ENCODE peak calls at places on chromosomes 16 and 17, in five cellular contexts. One of them, this sample, is unnamed.

GRCh38 chr16:89001117-89002027 is 24.4 kb upstream of the CBFA2T3 start:
- DNase-seq in PC-9: no peak
- DNase-seq in gastrocnemius medialis: no peak
- DNase-seq in HL-60: no peak
- DNase-seq in GM12878: no peak
- DNase-seq in this sample: no peak

GRCh38 chr17:7634384-7634783 is 4.4 kb downstream of the SHBG start:
- DNase-seq in PC-9: no peak
- DNase-seq in gastrocnemius medialis: no peak
- DNase-seq in HL-60: no peak
- DNase-seq in GM12878: no peak
- DNase-seq in this sample: no peak

GRCh38 chr17:28576758-28577465 is at the start of gene ALDOC:
- DNase-seq in PC-9: peak
- DNase-seq in gastrocnemius medialis: peak
- DNase-seq in HL-60: peak
- DNase-seq in GM12878: peak
- DNase-seq in this sample: peak

GRCh38 chr16:79042886-79043285 is 557.7 kb downstream of the MAF start:
- DNase-seq in PC-9: no peak
- DNase-seq in gastrocnemius medialis: no peak
- DNase-seq in HL-60: no peak
- DNase-seq in GM12878: no peak
- DNase-seq in this sample: no peak

GRCh38 chr16:53781023-53781605 is 77.2 kb downstream of the FTO start:
- DNase-seq in PC-9: peak
- DNase-seq in gastrocnemius medialis: no peak
- DNase-seq in HL-60: no peak
- DNase-seq in GM12878: no peak
- DNase-seq in this sample: no peak

GRCh38 chr16:71474864-71475263 is 12.8 kb upstream of the ZNF23 start:
- DNase-seq in PC-9: peak
- DNase-seq in gastrocnemius medialis: no peak
- DNase-seq in HL-60: no peak
- DNase-seq in GM12878: no peak
- DNase-seq in this sample: no peak

GRCh38 chr17:81033535-81034167 is 1.3 kb upstream of the BAIAP2 start:
- DNase-seq in PC-9: no peak
- DNase-seq in gastrocnemius medialis: no peak
- DNase-seq in HL-60: peak
- DNase-seq in GM12878: no peak
- DNase-seq in this sample: no peak

GRCh38 chr17:1737531-1738291 is 5.0 kb upstream of the SERPINF2 start:
- DNase-seq in PC-9: no peak
- DNase-seq in gastrocnemius medialis: no peak
- DNase-seq in HL-60: no peak
- DNase-seq in GM12878: no peak
- DNase-seq in this sample: no peak

GRCh38 chr16:7431723-7432122 is 99.1 kb downstream of the RBFOX1 start:
- DNase-seq in PC-9: no peak
- DNase-seq in gastrocnemius medialis: no peak
- DNase-seq in HL-60: no peak
- DNase-seq in GM12878: no peak
- DNase-seq in this sample: no peak

GRCh38 chr17:39027037-39027436 is 59.8 kb upstream of the FBXO47 start:
- DNase-seq in PC-9: peak
- DNase-seq in gastrocnemius medialis: peak
- DNase-seq in HL-60: no peak
- DNase-seq in GM12878: no peak
- DNase-seq in this sample: peak

GRCh38 chr16:75266738-75267630 is 15.6 kb upstream of the BCAR1 start:
- DNase-seq in PC-9: no peak
- DNase-seq in gastrocnemius medialis: peak
- DNase-seq in HL-60: no peak
- DNase-seq in GM12878: no peak
- DNase-seq in this sample: no peak

GRCh38 chr16:79003026-79003617 is 597.4 kb downstream of the MAF start:
- DNase-seq in PC-9: no peak
- DNase-seq in gastrocnemius medialis: no peak
- DNase-seq in HL-60: no peak
- DNase-seq in GM12878: no peak
- DNase-seq in this sample: no peak

GRCh38 chr16:55499951-55500350 is 8.9 kb upstream of the LPCAT2 start:
- DNase-seq in PC-9: peak
- DNase-seq in gastrocnemius medialis: no peak
- DNase-seq in HL-60: peak
- DNase-seq in GM12878: no peak
- DNase-seq in this sample: no peak

GRCh38 chr17:57106107-57106835 is 21.2 kb downstream of the AKAP1 start:
- DNase-seq in PC-9: no peak
- DNase-seq in gastrocnemius medialis: peak
- DNase-seq in HL-60: no peak
- DNase-seq in GM12878: no peak
- DNase-seq in this sample: no peak

GRCh38 chr16:54934536-54935410 is 4.1 kb downstream of the IRX5 start:
- DNase-seq in PC-9: no peak
- DNase-seq in gastrocnemius medialis: no peak
- DNase-seq in HL-60: no peak
- DNase-seq in GM12878: no peak
- DNase-seq in this sample: no peak

GRCh38 chr17:72984145-72984924 is 108.2 kb downstream of the SLC39A11 start:
- DNase-seq in PC-9: peak
- DNase-seq in gastrocnemius medialis: no peak
- DNase-seq in HL-60: no peak
- DNase-seq in GM12878: no peak
- DNase-seq in this sample: no peak

GRCh38 chr17:11039342-11039741 is 201.5 kb upstream of the PIRT start:
- DNase-seq in PC-9: no peak
- DNase-seq in gastrocnemius medialis: no peak
- DNase-seq in HL-60: no peak
- DNase-seq in GM12878: no peak
- DNase-seq in this sample: no peak

GRCh38 chr17:3917391-3917931 is 1.2 kb upstream of the P2RX1 start:
- DNase-seq in PC-9: no peak
- DNase-seq in gastrocnemius medialis: no peak
- DNase-seq in HL-60: peak
- DNase-seq in GM12878: no peak
- DNase-seq in this sample: no peak

GRCh38 chr16:58329147-58329546 is 34.3 kb upstream of the PRSS54 start:
- DNase-seq in PC-9: peak
- DNase-seq in gastrocnemius medialis: no peak
- DNase-seq in HL-60: no peak
- DNase-seq in GM12878: no peak
- DNase-seq in this sample: no peak

GRCh38 chr16:85138825-85139627 is 26.8 kb upstream of the CIBAR2 start:
- DNase-seq in PC-9: no peak
- DNase-seq in gastrocnemius medialis: no peak
- DNase-seq in HL-60: no peak
- DNase-seq in GM12878: no peak
- DNase-seq in this sample: no peak

GRCh38 chr17:48892940-48893645 is 506 bp downstream of the ATP5MC1 start:
- DNase-seq in PC-9: no peak
- DNase-seq in gastrocnemius medialis: no peak
- DNase-seq in HL-60: no peak
- DNase-seq in GM12878: no peak
- DNase-seq in this sample: no peak

GRCh38 chr17:28372945-28373274 is 1.4 kb downstream of the SARM1 start:
- DNase-seq in PC-9: no peak
- DNase-seq in gastrocnemius medialis: no peak
- DNase-seq in HL-60: no peak
- DNase-seq in GM12878: no peak
- DNase-seq in this sample: no peak

GRCh38 chr17:50151041-50151936 is 812 bp upstream of the PPP1R9B start:
- DNase-seq in PC-9: peak
- DNase-seq in gastrocnemius medialis: peak
- DNase-seq in HL-60: peak
- DNase-seq in GM12878: peak
- DNase-seq in this sample: peak

GRCh38 chr17:74457146-74457819 is 9.2 kb upstream of the CD300A start:
- DNase-seq in PC-9: no peak
- DNase-seq in gastrocnemius medialis: peak
- DNase-seq in HL-60: peak
- DNase-seq in GM12878: no peak
- DNase-seq in this sample: peak

GRCh38 chr16:73048292-73049050 is 543 bp upstream of the ZFHX3 start:
- DNase-seq in PC-9: peak
- DNase-seq in gastrocnemius medialis: peak
- DNase-seq in HL-60: no peak
- DNase-seq in GM12878: no peak
- DNase-seq in this sample: no peak

GRCh38 chr17:32142038-32142856 is at the start of gene RHOT1:
- DNase-seq in PC-9: peak
- DNase-seq in gastrocnemius medialis: peak
- DNase-seq in HL-60: peak
- DNase-seq in GM12878: peak
- DNase-seq in this sample: peak

GRCh38 chr16:72847187-72848044 is 200.5 kb downstream of the ZFHX3 start:
- DNase-seq in PC-9: no peak
- DNase-seq in gastrocnemius medialis: no peak
- DNase-seq in HL-60: peak
- DNase-seq in GM12878: no peak
- DNase-seq in this sample: no peak

GRCh38 chr17:6462692-6463091 is 18.4 kb downstream of the PIMREG start:
- DNase-seq in PC-9: no peak
- DNase-seq in gastrocnemius medialis: no peak
- DNase-seq in HL-60: no peak
- DNase-seq in GM12878: no peak
- DNase-seq in this sample: no peak

GRCh38 chr16:15643453-15644305 is 725 bp upstream of the MARF1 start:
- DNase-seq in PC-9: peak
- DNase-seq in gastrocnemius medialis: peak
- DNase-seq in HL-60: peak
- DNase-seq in GM12878: no peak
- DNase-seq in this sample: no peak

GRCh38 chr16:62014534-62014933 is 21.7 kb downstream of the CDH8 start:
- DNase-seq in PC-9: no peak
- DNase-seq in gastrocnemius medialis: no peak
- DNase-seq in HL-60: no peak
- DNase-seq in GM12878: no peak
- DNase-seq in this sample: no peak

GRCh38 chr16:82651921-82652601 is 25.3 kb downstream of the CDH13 start:
- DNase-seq in PC-9: no peak
- DNase-seq in gastrocnemius medialis: no peak
- DNase-seq in HL-60: no peak
- DNase-seq in GM12878: peak
- DNase-seq in this sample: peak

GRCh38 chr16:88731699-88732098 is 25.4 kb downstream of the CTU2 start:
- DNase-seq in PC-9: no peak
- DNase-seq in gastrocnemius medialis: no peak
- DNase-seq in HL-60: no peak
- DNase-seq in GM12878: no peak
- DNase-seq in this sample: no peak

GRCh38 chr16:85238233-85238647 is 126.0 kb upstream of the CIBAR2 start:
- DNase-seq in PC-9: no peak
- DNase-seq in gastrocnemius medialis: no peak
- DNase-seq in HL-60: no peak
- DNase-seq in GM12878: no peak
- DNase-seq in this sample: no peak

GRCh38 chr16:25390761-25391160 is 133.1 kb upstream of the ZKSCAN2 start:
- DNase-seq in PC-9: no peak
- DNase-seq in gastrocnemius medialis: no peak
- DNase-seq in HL-60: no peak
- DNase-seq in GM12878: no peak
- DNase-seq in this sample: peak

GRCh38 chr16:47713225-47713595 is 252.1 kb downstream of the PHKB start:
- DNase-seq in PC-9: peak
- DNase-seq in gastrocnemius medialis: no peak
- DNase-seq in HL-60: no peak
- DNase-seq in GM12878: no peak
- DNase-seq in this sample: peak

GRCh38 chr16:66521951-66522771 is 27.8 kb downstream of the TK2 start:
- DNase-seq in PC-9: peak
- DNase-seq in gastrocnemius medialis: no peak
- DNase-seq in HL-60: peak
- DNase-seq in GM12878: peak
- DNase-seq in this sample: peak
- H3K4me3 ChIP-seq in PC-9: no peak
- H3K4me3 ChIP-seq in gastrocnemius medialis: no peak
- H3K4me3 ChIP-seq in HL-60: no peak
- H3K4me3 ChIP-seq in GM12878: no peak
- H3K4me3 ChIP-seq in this sample: no peak

GRCh38 chr16:14112539-14112856 is 41.4 kb downstream of the MRTFB start:
- DNase-seq in PC-9: no peak
- DNase-seq in gastrocnemius medialis: no peak
- DNase-seq in HL-60: no peak
- DNase-seq in GM12878: no peak
- DNase-seq in this sample: no peak

GRCh38 chr16:14109782-14110727 is 38.9 kb downstream of the MRTFB start:
- DNase-seq in PC-9: no peak
- DNase-seq in gastrocnemius medialis: no peak
- DNase-seq in HL-60: no peak
- DNase-seq in GM12878: no peak
- DNase-seq in this sample: no peak

GRCh38 chr16:14113344-14113743 is 42.2 kb downstream of the MRTFB start:
- DNase-seq in PC-9: no peak
- DNase-seq in gastrocnemius medialis: no peak
- DNase-seq in HL-60: no peak
- DNase-seq in GM12878: no peak
- DNase-seq in this sample: no peak

GRCh38 chr16:14110728-14111251 is 39.7 kb downstream of the MRTFB start:
- DNase-seq in PC-9: no peak
- DNase-seq in gastrocnemius medialis: no peak
- DNase-seq in HL-60: no peak
- DNase-seq in GM12878: no peak
- DNase-seq in this sample: no peak

GRCh38 chr16:14111713-14112538 is 40.8 kb downstream of the MRTFB start:
- DNase-seq in PC-9: no peak
- DNase-seq in gastrocnemius medialis: peak
- DNase-seq in HL-60: no peak
- DNase-seq in GM12878: no peak
- DNase-seq in this sample: no peak
- TF ChIP-seq CTCF in PC-9: no peak
- TF ChIP-seq CTCF in gastrocnemius medialis: no peak
- TF ChIP-seq CTCF in HL-60: no peak
- TF ChIP-seq CTCF in GM12878: no peak
- TF ChIP-seq CTCF in this sample: no peak

DNA sequence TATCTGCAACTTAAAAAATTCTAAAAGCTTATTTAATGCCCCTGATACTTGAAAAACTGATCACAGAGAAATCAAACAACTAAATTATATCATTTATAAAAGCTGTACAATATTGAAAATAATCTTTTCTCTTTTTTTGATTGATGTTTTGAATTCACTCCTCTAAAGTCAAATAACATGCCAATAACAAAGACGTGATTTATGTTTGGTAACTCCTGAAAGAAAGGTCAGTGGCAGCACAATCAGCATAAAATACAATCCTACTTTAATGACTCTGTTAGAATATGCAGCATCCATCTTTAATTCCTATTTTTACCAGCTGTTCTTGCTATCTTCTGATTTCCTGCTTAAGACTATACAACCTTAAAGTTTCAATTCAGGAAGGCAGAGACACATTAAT is 50.7 kb upstream of the NACA2 start:
- DNase-seq in PC-9: no peak
- DNase-seq in gastrocnemius medialis: no peak
- DNase-seq in HL-60: no peak
- DNase-seq in GM12878: no peak
- DNase-seq in this sample: no peak
- H3K4me3 ChIP-seq in PC-9: no peak
- H3K4me3 ChIP-seq in gastrocnemius medialis: no peak
- H3K4me3 ChIP-seq in HL-60: no peak
- H3K4me3 ChIP-seq in GM12878: no peak
- H3K4me3 ChIP-seq in this sample: no peak

GRCh38 chr17:9899280-9900018 is 5.6 kb downstream of the RCVRN start:
- DNase-seq in PC-9: no peak
- DNase-seq in gastrocnemius medialis: no peak
- DNase-seq in HL-60: no peak
- DNase-seq in GM12878: no peak
- DNase-seq in this sample: no peak
- TF ChIP-seq CTCF in PC-9: no peak
- TF ChIP-seq CTCF in gastrocnemius medialis: no peak
- TF ChIP-seq CTCF in HL-60: no peak
- TF ChIP-seq CTCF in GM12878: no peak
- TF ChIP-seq CTCF in this sample: no peak